ENCODE peak calls at places on chromosomes 5 and 9, in seven cellular contexts. One of them, this sample, is unnamed.

GRCh38 chr5:51060953-51061352 is 322.3 kb upstream of the ISL1 start:
- DNase-seq in dorsolateral prefrontal cortex: no peak
- DNase-seq in psoas muscle: no peak
- DNase-seq in cardiac fibroblast: no peak
- DNase-seq in brain microvascular endothelial cell: no peak
- DNase-seq in AG10803: no peak
- DNase-seq in prostate gland: no peak
- DNase-seq in this sample: no peak

GRCh38 chr9:9558907-9559306 is 1053.9 kb downstream of the PTPRD start:
- DNase-seq in brain microvascular endothelial cell: no peak
- DNase-seq in dorsolateral prefrontal cortex: no peak
- DNase-seq in psoas muscle: no peak
- DNase-seq in AG10803: no peak
- DNase-seq in prostate gland: no peak
- DNase-seq in cardiac fibroblast: no peak
- DNase-seq in this sample: no peak

GRCh38 chr5:168404366-168404765 is 81.9 kb upstream of the RARS1 start:
- DNase-seq in AG10803: peak
- DNase-seq in prostate gland: no peak
- DNase-seq in cardiac fibroblast: peak
- DNase-seq in brain microvascular endothelial cell: peak
- DNase-seq in dorsolateral prefrontal cortex: no peak
- DNase-seq in psoas muscle: no peak
- DNase-seq in this sample: no peak

GRCh38 chr9:121398374-121398773 is 28.3 kb upstream of the STOM start:
- DNase-seq in brain microvascular endothelial cell: peak
- DNase-seq in cardiac fibroblast: peak
- DNase-seq in psoas muscle: no peak
- DNase-seq in prostate gland: peak
- DNase-seq in dorsolateral prefrontal cortex: no peak
- DNase-seq in AG10803: peak
- DNase-seq in this sample: no peak

GRCh38 chr9:106104887-106105286 is 410.5 kb downstream of the TMEM38B start:
- DNase-seq in cardiac fibroblast: no peak
- DNase-seq in AG10803: no peak
- DNase-seq in dorsolateral prefrontal cortex: no peak
- DNase-seq in prostate gland: no peak
- DNase-seq in brain microvascular endothelial cell: no peak
- DNase-seq in psoas muscle: no peak
- DNase-seq in this sample: no peak

GRCh38 chr9:115739096-115739875 is 414.3 kb upstream of the PAPPA start:
- DNase-seq in prostate gland: no peak
- DNase-seq in dorsolateral prefrontal cortex: no peak
- DNase-seq in AG10803: peak
- DNase-seq in cardiac fibroblast: peak
- DNase-seq in brain microvascular endothelial cell: no peak
- DNase-seq in psoas muscle: no peak
- DNase-seq in this sample: no peak

GRCh38 chr5:33969572-33970452 is 14.7 kb downstream of the SLC45A2 start:
- DNase-seq in AG10803: peak
- DNase-seq in cardiac fibroblast: peak
- DNase-seq in psoas muscle: no peak
- DNase-seq in brain microvascular endothelial cell: peak
- DNase-seq in prostate gland: no peak
- DNase-seq in dorsolateral prefrontal cortex: no peak
- DNase-seq in this sample: peak

GRCh38 chr9:75979362-75979761 is 88.9 kb downstream of the PCSK5 start:
- DNase-seq in cardiac fibroblast: peak
- DNase-seq in psoas muscle: no peak
- DNase-seq in prostate gland: no peak
- DNase-seq in dorsolateral prefrontal cortex: no peak
- DNase-seq in brain microvascular endothelial cell: peak
- DNase-seq in AG10803: peak
- DNase-seq in this sample: no peak

GRCh38 chr5:88142801-88143692 is 125.6 kb downstream of the TMEM161B start:
- DNase-seq in prostate gland: no peak
- DNase-seq in dorsolateral prefrontal cortex: no peak
- DNase-seq in brain microvascular endothelial cell: no peak
- DNase-seq in psoas muscle: peak
- DNase-seq in AG10803: peak
- DNase-seq in cardiac fibroblast: no peak
- DNase-seq in this sample: no peak

GRCh38 chr5:130289132-130290088 is 385.1 kb downstream of the CHSY3 start:
- DNase-seq in cardiac fibroblast: peak
- DNase-seq in dorsolateral prefrontal cortex: no peak
- DNase-seq in AG10803: peak
- DNase-seq in psoas muscle: no peak
- DNase-seq in prostate gland: no peak
- DNase-seq in brain microvascular endothelial cell: no peak
- DNase-seq in this sample: no peak

DNA sequence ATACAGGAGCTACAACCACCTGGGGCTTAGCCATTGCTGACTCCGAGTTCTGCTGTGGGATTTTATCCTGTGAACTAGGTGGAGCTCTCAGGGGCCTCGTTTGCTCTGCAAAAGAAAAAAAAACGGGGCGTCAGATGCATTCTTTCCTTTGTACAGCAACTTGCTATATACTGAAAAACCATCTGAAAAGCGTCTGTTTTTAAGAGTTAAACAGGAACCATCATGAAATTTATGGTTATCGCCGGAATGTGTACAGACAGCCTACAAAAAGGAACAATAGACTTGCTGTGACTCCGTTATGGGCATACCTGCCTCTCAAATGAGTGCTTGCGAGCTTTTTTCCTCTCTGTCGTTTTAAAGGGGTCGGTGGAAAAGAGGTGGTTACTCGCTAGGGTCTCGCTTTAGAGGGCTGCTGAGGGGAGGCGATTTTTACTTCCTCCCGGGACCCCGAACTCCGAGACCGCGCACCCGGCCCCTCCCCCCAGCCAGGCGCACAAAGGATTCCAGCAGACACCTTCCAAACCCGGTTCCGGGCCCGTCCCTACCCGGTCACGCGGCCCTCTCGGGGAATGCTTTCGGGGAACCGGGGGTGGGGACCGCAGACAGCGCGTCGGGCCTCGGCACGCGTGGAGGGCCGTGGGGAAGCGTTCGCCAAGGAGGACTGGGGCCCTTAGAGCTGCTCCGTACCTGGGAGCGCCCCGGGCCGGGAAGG is 826 bp downstream of the PAIP1 start:
- DNase-seq in AG10803: peak
- DNase-seq in cardiac fibroblast: peak
- DNase-seq in brain microvascular endothelial cell: peak
- DNase-seq in prostate gland: peak
- DNase-seq in psoas muscle: peak
- DNase-seq in dorsolateral prefrontal cortex: peak
- DNase-seq in this sample: no peak
- TF ChIP-seq CTCF in AG10803: no peak
- TF ChIP-seq CTCF in cardiac fibroblast: no peak
- TF ChIP-seq CTCF in brain microvascular endothelial cell: peak
- TF ChIP-seq CTCF in prostate gland: no peak
- TF ChIP-seq CTCF in psoas muscle: no peak
- TF ChIP-seq CTCF in dorsolateral prefrontal cortex: no peak
- TF ChIP-seq CTCF in this sample: peak

GRCh38 chr5:40409600-40409999 is 270.1 kb upstream of the PTGER4 start:
- DNase-seq in dorsolateral prefrontal cortex: no peak
- DNase-seq in cardiac fibroblast: no peak
- DNase-seq in psoas muscle: no peak
- DNase-seq in AG10803: no peak
- DNase-seq in brain microvascular endothelial cell: no peak
- DNase-seq in prostate gland: no peak
- DNase-seq in this sample: no peak

GRCh38 chr5:40410939-40411635 is 268.6 kb upstream of the PTGER4 start:
- DNase-seq in psoas muscle: no peak
- DNase-seq in dorsolateral prefrontal cortex: no peak
- DNase-seq in prostate gland: peak
- DNase-seq in cardiac fibroblast: peak
- DNase-seq in AG10803: peak
- DNase-seq in brain microvascular endothelial cell: peak
- DNase-seq in this sample: peak

GRCh38 chr5:40406426-40407211 is 273.1 kb upstream of the PTGER4 start:
- DNase-seq in prostate gland: no peak
- DNase-seq in psoas muscle: no peak
- DNase-seq in AG10803: no peak
- DNase-seq in cardiac fibroblast: no peak
- DNase-seq in dorsolateral prefrontal cortex: no peak
- DNase-seq in brain microvascular endothelial cell: no peak
- DNase-seq in this sample: no peak

GRCh38 chr5:40413747-40414146 is 266.0 kb upstream of the PTGER4 start:
- DNase-seq in dorsolateral prefrontal cortex: no peak
- DNase-seq in cardiac fibroblast: peak
- DNase-seq in prostate gland: no peak
- DNase-seq in brain microvascular endothelial cell: no peak
- DNase-seq in psoas muscle: no peak
- DNase-seq in AG10803: peak
- DNase-seq in this sample: no peak

DNA sequence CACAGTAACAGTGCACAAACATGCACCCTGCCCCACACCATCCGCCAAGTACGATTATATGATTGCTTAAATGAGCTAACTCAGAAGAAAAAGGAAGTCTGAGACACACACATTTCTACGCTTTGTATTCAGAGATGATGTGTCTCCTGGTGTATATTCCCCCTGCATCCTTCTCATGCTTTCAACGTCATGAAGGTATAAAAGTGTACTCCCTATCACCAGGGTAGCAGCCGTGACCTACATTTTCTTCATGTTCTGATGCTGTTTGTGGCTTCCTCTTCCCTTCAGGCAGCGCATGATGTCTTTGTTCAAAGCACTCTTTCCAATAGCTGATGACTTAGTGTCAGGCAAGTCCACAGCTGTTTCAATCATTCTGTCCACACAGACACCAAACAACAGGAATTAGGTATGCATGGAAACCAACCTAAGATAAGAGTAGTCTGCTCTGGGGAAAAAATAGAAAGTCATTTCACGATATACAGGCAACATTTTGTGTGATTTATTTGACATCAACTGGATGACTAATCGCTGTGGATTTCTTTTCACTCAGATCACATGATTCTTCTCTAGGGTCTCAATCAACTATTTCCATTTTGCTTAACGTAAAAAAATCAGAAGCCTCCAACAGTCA is 269.4 kb upstream of the PTGER4 start:
- DNase-seq in brain microvascular endothelial cell: peak
- DNase-seq in AG10803: no peak
- DNase-seq in psoas muscle: no peak
- DNase-seq in dorsolateral prefrontal cortex: no peak
- DNase-seq in cardiac fibroblast: peak
- DNase-seq in prostate gland: no peak
- DNase-seq in this sample: no peak
- H3K4me3 ChIP-seq in brain microvascular endothelial cell: no peak
- H3K4me3 ChIP-seq in AG10803: no peak
- H3K4me3 ChIP-seq in psoas muscle: no peak
- H3K4me3 ChIP-seq in dorsolateral prefrontal cortex: no peak
- H3K4me3 ChIP-seq in cardiac fibroblast: no peak
- H3K4me3 ChIP-seq in prostate gland: no peak
- H3K4me3 ChIP-seq in this sample: no peak

DNA sequence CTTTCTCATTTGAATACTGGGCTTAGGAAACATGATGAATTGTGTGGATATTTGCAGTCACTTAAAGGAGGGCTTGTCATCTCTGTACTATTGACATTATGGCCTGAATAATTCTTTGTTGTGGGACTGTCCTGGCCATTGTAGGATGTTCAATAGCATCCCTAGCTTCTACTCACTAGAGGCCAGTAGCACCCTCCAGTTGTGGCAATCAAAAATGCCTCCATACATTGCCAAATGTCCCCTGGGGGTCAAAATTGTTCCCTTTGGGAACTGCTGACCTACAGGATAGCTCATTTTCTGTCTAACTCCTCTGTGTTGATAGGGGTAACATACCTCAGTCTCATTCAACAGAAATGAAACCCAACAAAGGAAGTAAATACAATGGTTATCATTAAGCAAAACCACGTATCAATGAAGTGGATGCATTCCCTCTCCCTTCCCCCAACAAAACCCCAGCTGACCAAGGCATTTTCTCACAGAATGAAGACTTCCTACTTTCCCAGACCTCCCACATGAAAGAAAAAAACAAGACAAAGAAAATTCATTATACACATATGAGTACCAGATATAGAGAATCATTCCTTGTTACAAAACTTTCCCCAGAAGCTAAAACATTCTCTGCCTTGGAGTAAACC is 18.1 kb downstream of the FYB1 start:
- DNase-seq in brain microvascular endothelial cell: no peak
- DNase-seq in psoas muscle: no peak
- DNase-seq in dorsolateral prefrontal cortex: no peak
- DNase-seq in prostate gland: no peak
- DNase-seq in AG10803: no peak
- DNase-seq in cardiac fibroblast: no peak
- DNase-seq in this sample: no peak
- TF ChIP-seq CTCF in brain microvascular endothelial cell: no peak
- TF ChIP-seq CTCF in psoas muscle: no peak
- TF ChIP-seq CTCF in dorsolateral prefrontal cortex: no peak
- TF ChIP-seq CTCF in prostate gland: no peak
- TF ChIP-seq CTCF in AG10803: peak
- TF ChIP-seq CTCF in cardiac fibroblast: peak
- TF ChIP-seq CTCF in this sample: no peak

GRCh38 chr9:70504814-70505213 is 90.4 kb upstream of the KLF9 start:
- DNase-seq in psoas muscle: no peak
- DNase-seq in AG10803: peak
- DNase-seq in prostate gland: no peak
- DNase-seq in brain microvascular endothelial cell: no peak
- DNase-seq in dorsolateral prefrontal cortex: no peak
- DNase-seq in cardiac fibroblast: peak
- DNase-seq in this sample: no peak
- H3K4me3 ChIP-seq in psoas muscle: no peak
- H3K4me3 ChIP-seq in AG10803: no peak
- H3K4me3 ChIP-seq in prostate gland: no peak
- H3K4me3 ChIP-seq in brain microvascular endothelial cell: no peak
- H3K4me3 ChIP-seq in dorsolateral prefrontal cortex: no peak
- H3K4me3 ChIP-seq in cardiac fibroblast: no peak
- H3K4me3 ChIP-seq in this sample: no peak

DNA sequence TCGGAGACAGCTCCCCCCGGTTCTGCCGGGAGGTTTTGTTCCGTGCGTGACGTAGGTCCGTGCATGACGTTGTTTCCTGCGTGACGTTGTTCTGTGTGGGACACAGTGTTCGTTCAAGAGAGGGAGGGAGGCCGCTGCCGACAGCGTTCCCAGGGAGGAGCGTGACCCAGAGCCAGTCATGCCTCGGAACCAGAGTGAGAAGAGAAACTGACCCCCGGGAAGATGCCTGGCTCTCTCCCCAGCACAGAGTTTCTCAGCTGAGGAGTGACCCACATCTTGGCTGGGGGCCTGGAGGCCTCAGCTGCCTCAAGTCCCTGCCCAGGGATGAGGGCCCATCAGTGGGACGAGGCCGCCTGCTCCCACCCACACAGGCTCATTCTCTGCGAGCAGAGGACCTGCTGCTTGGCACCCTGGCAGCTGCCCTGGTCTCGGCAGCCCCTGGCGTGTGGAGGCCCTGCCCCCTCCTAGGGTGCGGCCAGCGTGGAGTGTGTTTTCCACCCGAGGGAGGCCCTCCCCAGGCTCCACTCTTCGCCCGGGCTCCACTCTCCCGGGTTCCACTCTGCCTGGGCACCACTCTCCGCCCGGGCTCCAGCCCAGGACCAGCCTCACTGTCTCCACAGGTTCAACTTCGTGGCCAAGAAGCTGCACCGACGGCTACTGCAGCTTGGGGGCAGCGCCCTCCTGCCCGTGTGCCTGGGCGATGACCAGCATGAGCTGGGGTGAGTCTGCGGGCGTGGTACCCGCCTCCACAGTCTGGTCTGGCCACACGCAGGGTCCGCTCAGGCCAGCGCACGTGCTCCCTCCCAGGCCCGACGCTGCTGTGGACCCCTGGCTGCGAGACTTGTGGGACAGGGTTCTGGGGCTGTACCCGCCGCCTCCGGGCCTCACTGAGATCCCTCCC is 7.9 kb downstream of the NDOR1 start:
- DNase-seq in prostate gland: no peak
- DNase-seq in brain microvascular endothelial cell: no peak
- DNase-seq in AG10803: no peak
- DNase-seq in cardiac fibroblast: no peak
- DNase-seq in dorsolateral prefrontal cortex: no peak
- DNase-seq in psoas muscle: no peak
- DNase-seq in this sample: no peak
- TF ChIP-seq CTCF in prostate gland: no peak
- TF ChIP-seq CTCF in brain microvascular endothelial cell: peak
- TF ChIP-seq CTCF in AG10803: no peak
- TF ChIP-seq CTCF in cardiac fibroblast: no peak
- TF ChIP-seq CTCF in dorsolateral prefrontal cortex: no peak
- TF ChIP-seq CTCF in psoas muscle: no peak
- TF ChIP-seq CTCF in this sample: no peak

This sample was measured in LNCaP clone FGC.